ENCODE peak calls at places on chromosomes 4 and X, in six cellular contexts. One of them, this sample, is unnamed.
A peak's percentile ranks its signal among the peaks of the same experiment; 100 is the strongest.

GRCh38 chrX:357693-358471 is 28.8 kb downstream of the PPP2R3B start:
- DNase-seq in ecto neural progenitor cell: no peak
- DNase-seq in hypothalamus: no peak
- DNase-seq in hepatic stellate cell: no peak
- DNase-seq in GM23338: no peak
- DNase-seq in cardiac muscle cell: no peak
- DNase-seq in this sample: no peak

GRCh38 chr4:169348541-169348940 is 77.8 kb upstream of the SH3RF1 start:
- DNase-seq in ecto neural progenitor cell: no peak
- DNase-seq in hypothalamus: peak; percentile 12
- DNase-seq in hepatic stellate cell: no peak
- DNase-seq in GM23338: no peak
- DNase-seq in cardiac muscle cell: no peak
- DNase-seq in this sample: no peak

GRCh38 chr4:5827108-5828004 is 65.5 kb downstream of the CRMP1 start:
- DNase-seq in ecto neural progenitor cell: no peak
- DNase-seq in hypothalamus: no peak
- DNase-seq in hepatic stellate cell: peak; percentile 36
- DNase-seq in GM23338: no peak
- DNase-seq in cardiac muscle cell: no peak
- DNase-seq in this sample: no peak

GRCh38 chr4:98908703-98909262 is 20.1 kb downstream of the EIF4E start:
- DNase-seq in ecto neural progenitor cell: no peak
- DNase-seq in hypothalamus: no peak
- DNase-seq in hepatic stellate cell: no peak
- DNase-seq in GM23338: no peak
- DNase-seq in cardiac muscle cell: no peak
- DNase-seq in this sample: no peak

GRCh38 chr4:40283968-40284367 is 51.2 kb upstream of the CHRNA9 start:
- DNase-seq in ecto neural progenitor cell: no peak
- DNase-seq in hypothalamus: no peak
- DNase-seq in hepatic stellate cell: no peak
- DNase-seq in GM23338: peak; percentile 47
- DNase-seq in cardiac muscle cell: no peak
- DNase-seq in this sample: no peak

GRCh38 chr4:85548116-85548515 is 73.2 kb downstream of the ARHGAP24 start:
- DNase-seq in ecto neural progenitor cell: no peak
- DNase-seq in hypothalamus: no peak
- DNase-seq in hepatic stellate cell: no peak
- DNase-seq in GM23338: no peak
- DNase-seq in cardiac muscle cell: no peak
- DNase-seq in this sample: no peak

GRCh38 chrX:80578518-80579105 is 158.4 kb downstream of the TENT5D start:
- DNase-seq in ecto neural progenitor cell: no peak
- DNase-seq in hypothalamus: no peak
- DNase-seq in hepatic stellate cell: peak; percentile 18
- DNase-seq in GM23338: peak; percentile 36
- DNase-seq in cardiac muscle cell: peak; percentile 23
- DNase-seq in this sample: peak; percentile 31

GRCh38 chr4:166493828-166494432 is 620.9 kb downstream of the TLL1 start:
- DNase-seq in ecto neural progenitor cell: no peak
- DNase-seq in hypothalamus: no peak
- DNase-seq in hepatic stellate cell: peak; percentile 2
- DNase-seq in GM23338: no peak
- DNase-seq in cardiac muscle cell: no peak
- DNase-seq in this sample: peak; percentile 27

GRCh38 chr4:57544811-57545654 is 434.8 kb upstream of the IGFBP7 start:
- DNase-seq in ecto neural progenitor cell: no peak
- DNase-seq in hypothalamus: no peak
- DNase-seq in hepatic stellate cell: no peak
- DNase-seq in GM23338: peak; percentile 16
- DNase-seq in cardiac muscle cell: peak; percentile 3
- DNase-seq in this sample: no peak

GRCh38 chrX:23616361-23616760 is 50.9 kb upstream of the PRDX4 start:
- DNase-seq in ecto neural progenitor cell: no peak
- DNase-seq in hypothalamus: no peak
- DNase-seq in hepatic stellate cell: peak; percentile 24
- DNase-seq in GM23338: peak; percentile 44
- DNase-seq in cardiac muscle cell: peak; percentile 59
- DNase-seq in this sample: peak; percentile 64

GRCh38 chr4:15776871-15777648 is 1.1 kb upstream of the CD38 start:
- DNase-seq in ecto neural progenitor cell: no peak
- DNase-seq in hypothalamus: no peak
- DNase-seq in hepatic stellate cell: no peak
- DNase-seq in GM23338: no peak
- DNase-seq in cardiac muscle cell: no peak
- DNase-seq in this sample: no peak

GRCh38 chr4:5878359-5878758 is 14.5 kb downstream of the CRMP1 start:
- DNase-seq in ecto neural progenitor cell: no peak
- DNase-seq in hypothalamus: no peak
- DNase-seq in hepatic stellate cell: no peak
- DNase-seq in GM23338: no peak
- DNase-seq in cardiac muscle cell: no peak
- DNase-seq in this sample: no peak

GRCh38 chrX:63784902-63785692 is at the start of gene ARHGEF9:
- DNase-seq in ecto neural progenitor cell: peak; percentile 73
- DNase-seq in hypothalamus: no peak
- DNase-seq in hepatic stellate cell: peak; percentile 14
- DNase-seq in GM23338: peak; percentile 76
- DNase-seq in cardiac muscle cell: peak; percentile 73
- DNase-seq in this sample: peak; percentile 70

GRCh38 chrX:109270580-109271484 is 211.1 kb downstream of the GUCY2F start:
- DNase-seq in ecto neural progenitor cell: no peak
- DNase-seq in hypothalamus: no peak
- DNase-seq in hepatic stellate cell: no peak
- DNase-seq in GM23338: no peak
- DNase-seq in cardiac muscle cell: no peak
- DNase-seq in this sample: no peak

GRCh38 chr4:183960021-183960420 is 54.9 kb downstream of the STOX2 start:
- DNase-seq in ecto neural progenitor cell: peak; percentile 92
- DNase-seq in hypothalamus: peak; percentile 75
- DNase-seq in hepatic stellate cell: no peak
- DNase-seq in GM23338: peak; percentile 70
- DNase-seq in cardiac muscle cell: peak; percentile 34
- DNase-seq in this sample: peak; percentile 39

GRCh38 chrX:101117701-101118100 is 19.7 kb downstream of the CENPI start:
- DNase-seq in ecto neural progenitor cell: no peak
- DNase-seq in hypothalamus: no peak
- DNase-seq in hepatic stellate cell: no peak
- DNase-seq in GM23338: no peak
- DNase-seq in cardiac muscle cell: no peak
- DNase-seq in this sample: no peak

GRCh38 chrX:13825178-13825762 is 8.4 kb upstream of the GPM6B start:
- DNase-seq in ecto neural progenitor cell: no peak
- DNase-seq in hypothalamus: no peak
- DNase-seq in hepatic stellate cell: no peak
- DNase-seq in GM23338: no peak
- DNase-seq in cardiac muscle cell: no peak
- DNase-seq in this sample: no peak

GRCh38 chrX:38612281-38612680 is 50.9 kb downstream of the TSPAN7 start:
- DNase-seq in ecto neural progenitor cell: no peak
- DNase-seq in hypothalamus: no peak
- DNase-seq in hepatic stellate cell: no peak
- DNase-seq in GM23338: no peak
- DNase-seq in cardiac muscle cell: no peak
- DNase-seq in this sample: no peak

GRCh38 chr4:52588771-52589591 is 70.1 kb downstream of the USP46 start:
- DNase-seq in ecto neural progenitor cell: no peak
- DNase-seq in hypothalamus: no peak
- DNase-seq in hepatic stellate cell: peak; percentile 58
- DNase-seq in GM23338: no peak
- DNase-seq in cardiac muscle cell: no peak
- DNase-seq in this sample: no peak

GRCh38 chr4:22339491-22339890 is 176.4 kb downstream of the ADGRA3 start:
- DNase-seq in ecto neural progenitor cell: no peak
- DNase-seq in hypothalamus: no peak
- DNase-seq in hepatic stellate cell: no peak
- DNase-seq in GM23338: no peak
- DNase-seq in cardiac muscle cell: no peak
- DNase-seq in this sample: no peak